ENCODE peak calls at places on chromosomes 4 and X, in eight cellular contexts. Z is stimulated activated CD4-positive, alpha-beta T cell treated with anti-CD3 and anti-CD28 coated beads, Interleukin-4, amount 100 ng/mL, for 4 hours; C is MCF 10A; U is sigmoid colon; V is EH; B is pancreas; N is HAP-1; L is fibroblast of the conjunctiva. H is an unnamed sample.

GRCh38 chr4:36414248-36414647 is 132.8 kb downstream of the DTHD1 start:
- DNase-seq in C (peak), Z (no peak), V (no peak), N (peak), L (no peak), U (no peak), B (no peak), H (no peak)

GRCh38 chr4:95161781-95162469 is 386.8 kb downstream of the UNC5C start:
- DNase-seq in V (no peak), Z (no peak), B (no peak), N (no peak), U (no peak), C (no peak), L (no peak), H (no peak)

GRCh38 chr4:60683953-60684352 is 516.2 kb upstream of the ADGRL3 start:
- DNase-seq in Z (no peak), B (no peak), U (no peak), V (peak), L (peak), C (peak), N (no peak), H (no peak)

GRCh38 chr4:109973529-109973905 is 60.8 kb downstream of the EGF start:
- DNase-seq in N (no peak), V (no peak), C (no peak), Z (no peak), L (no peak), B (no peak), U (no peak), H (no peak)

GRCh38 chr4:138222041-138222440 is 20.1 kb downstream of the SLC7A11 start:
- DNase-seq in V (peak), N (no peak), U (no peak), B (peak), C (peak), L (peak), Z (no peak), H (no peak)

GRCh38 chrX:136147966-136148365 is 633 bp downstream of the FHL1 start:
- DNase-seq in Z (no peak), B (no peak), L (no peak), C (no peak), U (peak), V (no peak), N (no peak), H (no peak)

GRCh38 chrX:150649096-150649870 is 43.9 kb upstream of the MTMR1 start:
- DNase-seq in N (no peak), V (peak), U (peak), B (no peak), C (no peak), Z (no peak), L (peak), H (no peak)

GRCh38 chr4:75598390-75598789 is 31.9 kb downstream of the CDKL2 start:
- DNase-seq in N (no peak), Z (no peak), L (no peak), U (no peak), B (no peak), V (peak), C (peak), H (no peak)

GRCh38 chrX:40671126-40671525 is 23.8 kb upstream of the CXorf38 start:
- DNase-seq in C (no peak), B (no peak), Z (no peak), N (no peak), V (no peak), U (no peak), L (no peak), H (no peak)

GRCh38 chr4:139229534-139230039 is 50.4 kb downstream of the MGARP start:
- DNase-seq in C (peak), U (no peak), L (peak), N (peak), V (peak), Z (no peak), B (no peak), H (peak)

GRCh38 chrX:109448539-109448938 is 33.3 kb downstream of the GUCY2F start:
- DNase-seq in L (peak), N (peak), Z (no peak), V (no peak), C (peak), B (no peak), U (no peak), H (no peak)

GRCh38 chr4:15587649-15588048 is 67.5 kb downstream of the FBXL5 start:
- DNase-seq in C (peak), V (no peak), B (no peak), N (no peak), U (no peak), Z (no peak), L (peak), H (no peak)

GRCh38 chr4:15240764-15241163 is 187.1 kb upstream of the C1QTNF7 start:
- DNase-seq in L (no peak), U (no peak), N (no peak), Z (no peak), V (no peak), B (no peak), C (no peak), H (no peak)